ENCODE peak calls at places on chromosomes 11 and 22, in four cellular contexts. One of them, this sample, is unnamed.

GRCh38 chr11:65488273-65489058 is 10.4 kb upstream of the MALAT1 start:
- DNase-seq in neural crest cell: no peak
- DNase-seq in transverse colon: peak
- DNase-seq in Kasumi-1: no peak
- DNase-seq in this sample: no peak

GRCh38 chr11:128642571-128642970 is 51.3 kb upstream of the FLI1 start:
- DNase-seq in transverse colon: no peak
- DNase-seq in neural crest cell: no peak
- DNase-seq in Kasumi-1: no peak
- DNase-seq in this sample: no peak

GRCh38 chr11:5679811-5680210 is 5.1 kb downstream of the TRIM5 start:
- DNase-seq in transverse colon: no peak
- DNase-seq in neural crest cell: no peak
- DNase-seq in Kasumi-1: no peak
- DNase-seq in this sample: no peak

GRCh38 chr11:65576867-65577755 is 1.3 kb downstream of the EHBP1L1 start:
- DNase-seq in Kasumi-1: peak
- DNase-seq in neural crest cell: no peak
- DNase-seq in transverse colon: peak
- DNase-seq in this sample: peak

GRCh38 chr22:30426395-30427353 is 1.1 kb downstream of the MTFP1 start:
- DNase-seq in neural crest cell: peak
- DNase-seq in transverse colon: peak
- DNase-seq in Kasumi-1: peak
- DNase-seq in this sample: peak

GRCh38 chr22:34045311-34045710 is 125.0 kb upstream of the LARGE1 start:
- DNase-seq in Kasumi-1: no peak
- DNase-seq in transverse colon: no peak
- DNase-seq in neural crest cell: no peak
- DNase-seq in this sample: no peak

GRCh38 chr11:44681698-44682097 is 45.1 kb upstream of the TSPAN18 start:
- DNase-seq in Kasumi-1: no peak
- DNase-seq in transverse colon: no peak
- DNase-seq in neural crest cell: no peak
- DNase-seq in this sample: no peak

GRCh38 chr11:68371176-68372041 is 59.0 kb downstream of the LRP5 start:
- DNase-seq in transverse colon: peak
- DNase-seq in Kasumi-1: no peak
- DNase-seq in neural crest cell: no peak
- DNase-seq in this sample: no peak

GRCh38 chr11:62786318-62787004 is 741 bp upstream of the TMEM179B start:
- DNase-seq in neural crest cell: peak
- DNase-seq in Kasumi-1: peak
- DNase-seq in transverse colon: peak
- DNase-seq in this sample: peak

GRCh38 chr22:36327922-36328551 is 59.7 kb downstream of the MYH9 start:
- DNase-seq in Kasumi-1: no peak
- DNase-seq in transverse colon: no peak
- DNase-seq in neural crest cell: no peak
- DNase-seq in this sample: no peak

GRCh38 chr22:37329239-37330140 is 47.2 kb downstream of the CYTH4 start:
- DNase-seq in transverse colon: no peak
- DNase-seq in Kasumi-1: no peak
- DNase-seq in neural crest cell: no peak
- DNase-seq in this sample: no peak

GRCh38 chr11:9144828-9145227 is 53.4 kb upstream of the SCUBE2 start:
- DNase-seq in Kasumi-1: no peak
- DNase-seq in neural crest cell: no peak
- DNase-seq in transverse colon: no peak
- DNase-seq in this sample: no peak

GRCh38 chr11:58573451-58574104 is 2.1 kb downstream of the LPXN start:
- DNase-seq in Kasumi-1: peak
- DNase-seq in neural crest cell: no peak
- DNase-seq in transverse colon: no peak
- DNase-seq in this sample: no peak

GRCh38 chr11:120334894-120335462 is 1.2 kb upstream of the ARHGEF12 start:
- DNase-seq in neural crest cell: peak
- DNase-seq in Kasumi-1: peak
- DNase-seq in transverse colon: peak
- DNase-seq in this sample: peak

GRCh38 chr22:50199836-50200332 is 927 bp upstream of the SELENOO start:
- DNase-seq in transverse colon: no peak
- DNase-seq in neural crest cell: no peak
- DNase-seq in Kasumi-1: no peak
- DNase-seq in this sample: no peak

GRCh38 chr11:69014084-69014935 is 1.3 kb upstream of the MRGPRF start:
- DNase-seq in Kasumi-1: no peak
- DNase-seq in transverse colon: peak
- DNase-seq in neural crest cell: no peak
- DNase-seq in this sample: no peak

GRCh38 chr11:22669368-22669767 is 3.0 kb downstream of the GAS2 start:
- DNase-seq in transverse colon: no peak
- DNase-seq in neural crest cell: no peak
- DNase-seq in Kasumi-1: no peak
- DNase-seq in this sample: no peak

GRCh38 chr11:111327908-111328624 is 29.7 kb downstream of the POU2AF3 start:
- DNase-seq in transverse colon: no peak
- DNase-seq in Kasumi-1: no peak
- DNase-seq in neural crest cell: no peak
- DNase-seq in this sample: no peak

GRCh38 chr22:21755855-21756284 is 20.3 kb upstream of the YPEL1 start:
- DNase-seq in neural crest cell: no peak
- DNase-seq in transverse colon: no peak
- DNase-seq in Kasumi-1: no peak
- DNase-seq in this sample: no peak

GRCh38 chr11:35187996-35188395 is 49.0 kb downstream of the CD44 start:
- DNase-seq in transverse colon: no peak
- DNase-seq in Kasumi-1: no peak
- DNase-seq in neural crest cell: no peak
- DNase-seq in this sample: no peak

GRCh38 chr11:32931605-32932004 is 39.0 kb downstream of the QSER1 start:
- DNase-seq in transverse colon: no peak
- DNase-seq in Kasumi-1: no peak
- DNase-seq in neural crest cell: no peak
- DNase-seq in this sample: no peak

GRCh38 chr22:50267591-50268390 is 2.4 kb downstream of the MAPK11 start:
- DNase-seq in neural crest cell: no peak
- DNase-seq in Kasumi-1: no peak
- DNase-seq in transverse colon: peak
- DNase-seq in this sample: no peak

GRCh38 chr22:47036936-47037485 is 274.6 kb downstream of the TBC1D22A start:
- DNase-seq in transverse colon: no peak
- DNase-seq in Kasumi-1: no peak
- DNase-seq in neural crest cell: no peak
- DNase-seq in this sample: no peak

GRCh38 chr11:118305726-118306125 is 1.2 kb downstream of the CD3E start:
- DNase-seq in Kasumi-1: no peak
- DNase-seq in transverse colon: no peak
- DNase-seq in neural crest cell: no peak
- DNase-seq in this sample: no peak

GRCh38 chr22:37894939-37895670 is 11.0 kb upstream of the MICALL1 start:
- DNase-seq in neural crest cell: no peak
- DNase-seq in Kasumi-1: no peak
- DNase-seq in transverse colon: no peak
- DNase-seq in this sample: no peak

GRCh38 chr11:46845440-46845739 is 690 bp downstream of the CKAP5 start:
- DNase-seq in transverse colon: no peak
- DNase-seq in Kasumi-1: no peak
- DNase-seq in neural crest cell: no peak
- DNase-seq in this sample: no peak

GRCh38 chr22:37017356-37017755 is 1.9 kb downstream of the TST start:
- DNase-seq in transverse colon: no peak
- DNase-seq in neural crest cell: no peak
- DNase-seq in Kasumi-1: no peak
- DNase-seq in this sample: no peak

GRCh38 chr11:19422257-19422656 is 181.5 kb upstream of the E2F8 start:
- DNase-seq in Kasumi-1: no peak
- DNase-seq in neural crest cell: no peak
- DNase-seq in transverse colon: no peak
- DNase-seq in this sample: no peak

GRCh38 chr11:34866375-34866774 is 49.8 kb downstream of the APIP start:
- DNase-seq in Kasumi-1: no peak
- DNase-seq in neural crest cell: no peak
- DNase-seq in transverse colon: no peak
- DNase-seq in this sample: no peak

This sample was measured in 8988T.